ENCODE peak calls at places on chromosomes 4 and X, in five cellular contexts. E is K562, A is sigmoid colon, P is stomach, C is HepG2. S is an unnamed sample.

GRCh38 chr4:119861731-119862130 is 204.9 kb downstream of the MAD2L1 start:
- DNase-seq in P (no peak), E (no peak), A (no peak), C (no peak), S (no peak)

GRCh38 chr4:26141101-26141830 is 179.5 kb upstream of the RBPJ start:
- DNase-seq in C (no peak), E (no peak), P (no peak), A (no peak), S (no peak)

GRCh38 chrX:71493111-71493613 is 39.7 kb upstream of the OGT start:
- DNase-seq in P (peak; percentile 34), C (peak; percentile 6), A (peak; percentile 75), E (no peak), S (peak; percentile 9)

GRCh38 chr4:1466034-1466960 is 60.1 kb upstream of the NKX1-1 start:
- DNase-seq in P (no peak), A (no peak), C (no peak), E (no peak), S (no peak)

GRCh38 chrX:53184836-53185235 is 40.2 kb downstream of the KDM5C start:
- DNase-seq in A (no peak), E (no peak), P (no peak), C (no peak), S (no peak)

GRCh38 chr4:94550851-94551250 is 99.1 kb downstream of the PDLIM5 start:
- DNase-seq in E (no peak), A (no peak), C (no peak), P (no peak), S (no peak)

GRCh38 chr4:158996669-158997074 is 106.2 kb upstream of the RAPGEF2 start:
- DNase-seq in E (no peak), P (no peak), A (no peak), C (no peak), S (no peak)

GRCh38 chrX:53287493-53288138 is 6.2 kb upstream of the IQSEC2 start:
- DNase-seq in E (no peak), C (no peak), A (peak; percentile 84), P (peak; percentile 43), S (peak; percentile 70)

GRCh38 chrX:102712967-102713677 is 874 bp downstream of the GPRASP2 start:
- DNase-seq in P (peak; percentile 42), A (peak; percentile 88), E (peak; percentile 55), C (no peak), S (peak; percentile 55)

GRCh38 chr4:77538574-77539157 is 67.0 kb upstream of the CXCL13 start:
- DNase-seq in E (no peak), C (peak; percentile 12), A (no peak), P (peak; percentile 86), S (no peak)

GRCh38 chr4:48372272-48372671 is 30.9 kb downstream of the SLAIN2 start:
- DNase-seq in A (no peak), E (no peak), P (no peak), C (no peak), S (no peak)

GRCh38 chr4:136078971-136079370 is 1453.3 kb downstream of the PCDH18 start:
- DNase-seq in A (no peak), C (no peak), P (no peak), E (no peak), S (no peak)

GRCh38 chr4:85603437-85604336 is 128.7 kb downstream of the ARHGAP24 start:
- DNase-seq in P (no peak), E (no peak), A (no peak), C (no peak), S (no peak)

GRCh38 chr4:159425749-159426376 is 323.0 kb downstream of the RAPGEF2 start:
- DNase-seq in A (no peak), E (peak; percentile 41), P (no peak), C (no peak), S (no peak)

GRCh38 chrX:133685806-133686205 is 270.5 kb upstream of the GPC4 start:
- DNase-seq in P (no peak), C (no peak), A (no peak), E (no peak), S (no peak)

GRCh38 chr4:150722908-150723362 is 141.0 kb downstream of the MAB21L2 start:
- DNase-seq in C (no peak), A (peak; percentile 85), P (peak; percentile 96), E (no peak), S (peak; percentile 92)

GRCh38 chr4:7381221-7381889 is 53.4 kb downstream of the PSAPL1 start:
- DNase-seq in E (no peak), P (peak; percentile 16), A (peak; percentile 50), C (no peak), S (no peak)

GRCh38 chrX:34770511-34770910 is 113.4 kb upstream of the TMEM47 start:
- DNase-seq in A (no peak), E (no peak), C (no peak), P (no peak), S (no peak)

GRCh38 chr4:39469429-39470077 is 10.7 kb downstream of the LIAS start:
- DNase-seq in A (no peak), E (peak; percentile 67), P (no peak), C (peak; percentile 89), S (no peak)

GRCh38 chr4:36494016-36494415 is 212.6 kb downstream of the DTHD1 start:
- DNase-seq in P (no peak), E (no peak), C (no peak), A (no peak), S (no peak)

GRCh38 chr4:52028970-52029369 is 8.8 kb upstream of the LRRC66 start:
- DNase-seq in C (no peak), A (no peak), P (no peak), E (no peak), S (no peak)

DNA sequence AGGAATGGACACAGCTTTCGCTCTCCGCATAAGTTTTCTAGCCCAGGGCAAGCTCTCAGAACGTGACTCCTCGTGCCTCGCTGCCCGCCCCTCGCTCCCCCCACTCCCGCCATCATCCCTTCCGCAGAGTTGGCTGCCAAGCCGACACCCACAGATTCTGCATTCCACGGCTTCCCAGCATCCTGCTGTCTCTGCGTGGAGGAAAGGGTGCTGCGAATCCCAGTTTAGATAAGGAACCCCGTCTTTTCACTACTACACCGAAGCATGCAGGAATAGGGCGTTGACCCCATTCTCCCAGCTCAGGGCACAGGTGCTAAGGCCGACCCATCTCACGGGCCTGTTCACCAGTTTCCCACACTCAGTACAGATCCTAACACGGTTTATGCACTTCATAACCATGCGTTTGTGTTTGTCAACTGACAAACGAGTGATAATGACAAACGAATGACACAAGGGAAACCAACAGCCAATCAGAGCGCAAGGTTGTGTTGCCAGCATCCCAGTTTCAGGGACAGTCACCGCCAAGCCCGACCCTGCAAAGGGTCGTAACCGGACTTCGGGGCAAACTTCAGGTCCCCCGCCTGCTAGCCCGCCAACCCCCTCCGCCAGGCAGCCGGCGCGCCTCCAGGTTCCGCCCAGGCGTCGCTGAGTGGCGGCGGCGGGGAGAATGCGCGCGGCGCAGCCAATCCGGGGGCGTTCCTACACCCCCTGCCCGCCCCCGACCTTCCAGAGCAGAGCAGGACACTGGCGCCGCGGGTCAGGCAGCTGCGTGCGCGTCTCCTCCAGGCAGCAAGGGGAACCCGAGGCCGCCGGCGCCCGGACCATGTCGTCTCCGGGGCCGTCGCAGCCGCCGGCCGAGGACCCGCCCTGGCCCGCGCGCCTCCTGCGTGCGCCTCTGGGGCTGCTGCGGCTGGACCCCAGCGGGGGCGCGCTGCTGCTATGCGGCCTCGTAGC is at the start of gene CYP2U1:
- DNase-seq in C (peak; percentile 68), E (peak; percentile 63), A (peak; percentile 95), P (peak; percentile 85), S (peak; percentile 88)
- TF ChIP-seq POLR2AphosphoS5 in C (peak; percentile 40), E (no peak), A (peak; percentile 84), P (peak; percentile 25), S (peak; percentile 64)

GRCh38 chrX:40172169-40172979 is 74.6 kb upstream of the BCOR start:
- DNase-seq in C (no peak), P (peak; percentile 72), E (peak; percentile 94), A (peak; percentile 88), S (peak; percentile 64)
- H3K27ac ChIP-seq in C (peak overlapping the region; percentile 95), P (peak overlapping the region; percentile 97), E (peak overlapping the region; percentile 99), A (peak overlapping the region; percentile 91), S (peak overlapping the region; percentile 99)

DNA sequence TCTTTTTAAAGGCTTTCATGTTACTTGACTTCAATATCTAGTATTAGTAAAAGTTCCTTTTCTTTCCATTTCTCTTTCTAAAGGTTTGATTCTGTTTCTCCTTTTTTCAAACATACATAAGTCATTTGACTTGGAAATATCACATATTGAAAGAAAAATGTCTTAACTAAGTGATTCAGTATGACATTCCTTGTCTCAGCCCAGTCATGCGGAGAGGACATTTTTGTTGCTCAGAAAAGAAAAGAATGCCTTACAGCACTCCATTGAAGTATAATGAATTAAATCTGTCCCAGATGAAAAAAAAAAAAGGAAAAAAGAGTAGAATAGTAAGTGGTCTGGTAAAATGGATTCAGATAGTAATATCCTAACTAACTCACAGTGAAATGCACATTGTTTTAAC is 466.1 kb downstream of the ADGRL3 start:
- DNase-seq in P (no peak), A (no peak), E (no peak), C (no peak), S (no peak)
- TF ChIP-seq EP300 in P (no peak), A (no peak), E (no peak), C (no peak), S (no peak)

GRCh38 chr4:65670331-65671031 is at the start of gene EPHA5:
- DNase-seq in E (peak; percentile 16), C (peak; percentile 3), A (peak; percentile 78), P (peak; percentile 66), S (no peak)
- TF ChIP-seq POLR2AphosphoS5 in E (no peak), C (no peak), A (peak; percentile 62), P (no peak), S (no peak)

DNA sequence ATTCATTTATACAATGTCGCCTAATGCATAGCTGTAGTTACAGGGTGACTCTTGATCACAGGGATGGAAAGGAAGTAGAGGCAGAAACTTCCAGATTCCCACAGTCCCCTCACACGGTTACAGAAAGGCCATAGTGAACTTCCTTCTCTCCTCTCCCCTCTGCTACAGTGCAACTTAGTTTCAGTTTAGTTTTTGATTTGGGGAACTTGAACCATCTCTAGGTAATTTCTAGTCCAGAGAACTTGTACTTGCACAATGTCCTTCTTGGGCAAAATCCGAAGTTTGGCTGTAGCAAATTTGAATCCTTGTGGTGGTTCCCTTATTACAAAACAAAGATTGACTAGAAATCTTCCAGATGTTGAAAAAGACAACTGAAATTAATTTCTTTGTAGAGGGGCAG is 1.2 kb upstream of the BLTP1 start:
- DNase-seq in E (no peak), A (no peak), P (no peak), C (no peak), S (no peak)
- H3K27ac ChIP-seq in E (no peak overlapping the region), A (peak overlapping the region; percentile 95), P (peak overlapping the region; percentile 94), C (no peak overlapping the region), S (peak overlapping the region; percentile 97)

GRCh38 chr4:74624351-74625151 is 169.8 kb downstream of the BTC start:
- DNase-seq in P (no peak), C (peak; percentile 85), A (no peak), E (peak; percentile 15), S (no peak)
- TF ChIP-seq EP300 in P (no peak), C (no peak), A (no peak), E (peak; percentile 10), S (no peak)

GRCh38 chr4:89998350-89999098 is 103.9 kb downstream of the MMRN1 start:
- DNase-seq in E (no peak), A (no peak), C (no peak), P (no peak), S (no peak)
- TF ChIP-seq POLR2AphosphoS5 in E (no peak), A (no peak), C (no peak), P (no peak), S (no peak)

DNA sequence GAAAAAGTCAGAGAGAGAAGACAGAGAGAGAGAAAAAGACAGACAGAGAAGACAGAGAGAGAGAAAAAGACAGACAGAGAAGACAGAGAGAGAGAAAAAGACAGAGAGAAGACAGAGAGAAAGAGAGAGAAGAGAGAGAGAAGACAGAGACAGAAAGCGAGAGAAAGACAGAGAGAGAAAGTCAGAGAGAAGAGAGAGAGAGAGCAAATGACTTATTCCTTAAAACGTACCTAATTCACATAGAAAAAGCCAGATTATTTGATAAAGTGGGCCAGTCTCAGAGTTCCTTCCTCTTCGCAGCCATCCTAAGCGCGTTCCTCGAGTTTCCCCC is 7.4 kb upstream of the SHOX start:
- DNase-seq in E (no peak), P (no peak), C (no peak), A (no peak), S (no peak)
- H3K27ac ChIP-seq in E (no peak overlapping the region), P (no peak overlapping the region), C (no peak overlapping the region), A (no peak overlapping the region), S (no peak overlapping the region)

S was measured in transverse colon.